ENCODE peak calls at places on chromosome 9, in seven cellular contexts. J, M, P, F, G, A and V are unnamed samples. For H3K4me1 and H3K27me3, the result is how much of the 10 kb centered on the place peaks cover.

GRCh38 chr9:95481000-95481399 is 35.8 kb downstream of the PTCH1 start:
- DNase-seq in J (no peak), M (no peak), P (no peak), F (no peak), G (no peak), A (no peak), V (no peak)

GRCh38 chr9:3437031-3437430 is 88.8 kb downstream of the RFX3 start:
- DNase-seq in J (no peak), M (no peak), P (no peak), F (no peak), G (no peak), A (no peak), V (no peak)

GRCh38 chr9:592225-592624 is 249.3 kb upstream of the DMRT1 start:
- DNase-seq in J (no peak), M (no peak), P (no peak), F (no peak), G (peak), A (no peak), V (no peak)

GRCh38 chr9:86792136-86792535 is 155.2 kb downstream of the GAS1 start:
- DNase-seq in J (no peak), M (peak), P (no peak), F (no peak), G (no peak), A (peak), V (no peak)

GRCh38 chr9:137422668-137423000 is 328 bp downstream of the EXD3 start:
- DNase-seq in J (peak), M (no peak), P (peak), F (no peak), G (peak), A (peak), V (no peak)

GRCh38 chr9:120711841-120712538 is 2.3 kb downstream of the MEGF9 start:
- DNase-seq in J (peak), M (no peak), P (no peak), F (no peak), G (no peak), A (peak), V (no peak)

GRCh38 chr9:89476546-89476945 is 21.4 kb downstream of the SEMA4D start:
- DNase-seq in J (no peak), M (no peak), P (no peak), F (no peak), G (no peak), A (no peak), V (no peak)

GRCh38 chr9:84823426-84824271 is 154.1 kb downstream of the NTRK2 start:
- DNase-seq in J (no peak), M (no peak), P (no peak), F (no peak), G (no peak), A (no peak), V (no peak)

GRCh38 chr9:128916204-128916603 is 4.6 kb upstream of the PHYHD1 start:
- DNase-seq in J (no peak), M (no peak), P (no peak), F (no peak), G (no peak), A (no peak), V (no peak)
- H3K4me1 ChIP-seq in J (under half), M (under half), P (under half), F (under half), G (under half), A (under half), V (under half)

GRCh38 chr9:83355024-83355444 is 183.2 kb downstream of the FRMD3 start:
- DNase-seq in J (peak), M (peak), P (no peak), F (no peak), G (peak), A (no peak), V (no peak)
- H2BK5ac ChIP-seq in J (no peak), M (no peak), P (no peak), F (no peak), G (no peak), A (no peak), V (no peak)

DNA sequence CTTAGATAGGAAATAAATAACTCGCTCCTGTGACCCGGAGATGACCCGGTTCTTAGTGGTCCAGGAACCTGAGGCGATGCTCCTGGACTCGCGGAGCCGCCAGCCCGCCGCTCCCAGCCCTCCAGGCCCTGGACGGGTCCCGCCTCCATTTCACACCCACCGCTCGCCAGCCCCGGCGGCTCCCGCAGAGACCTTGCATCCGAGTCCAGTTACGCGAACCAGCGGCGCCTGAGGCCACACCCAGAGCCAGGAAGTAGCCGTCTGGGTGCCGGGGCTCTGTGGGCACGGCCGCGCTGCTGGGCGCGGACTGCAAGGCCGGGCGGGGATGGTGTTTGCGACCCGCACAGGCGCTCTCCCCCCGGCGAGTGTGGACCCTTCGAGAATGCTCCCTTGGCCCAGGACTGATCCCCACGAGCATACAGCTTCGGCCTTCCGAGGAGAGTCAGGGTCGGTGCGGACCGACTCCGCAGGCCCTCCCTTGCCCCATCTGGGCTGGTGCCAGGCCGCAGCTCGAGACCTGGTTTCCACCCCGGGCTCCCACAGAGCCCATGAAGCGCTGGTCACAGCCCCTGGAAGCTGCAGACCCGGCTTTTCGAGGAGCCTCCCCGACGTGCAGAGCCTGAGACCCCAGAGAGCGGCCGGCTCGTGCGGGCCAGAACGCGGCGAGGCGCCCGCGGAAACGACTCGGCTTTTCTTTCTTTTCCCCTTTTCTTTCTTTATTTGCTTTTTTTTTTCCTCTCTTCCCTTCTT is 5.2 kb upstream of the BARX1 start:
- DNase-seq in J (no peak), M (no peak), P (peak), F (no peak), G (peak), A (peak), V (no peak)
- H3K27me3 ChIP-seq in J (half or more), M (half or more), P (half or more), F (half or more), G (half or more), A (half or more), V (half or more)

DNA sequence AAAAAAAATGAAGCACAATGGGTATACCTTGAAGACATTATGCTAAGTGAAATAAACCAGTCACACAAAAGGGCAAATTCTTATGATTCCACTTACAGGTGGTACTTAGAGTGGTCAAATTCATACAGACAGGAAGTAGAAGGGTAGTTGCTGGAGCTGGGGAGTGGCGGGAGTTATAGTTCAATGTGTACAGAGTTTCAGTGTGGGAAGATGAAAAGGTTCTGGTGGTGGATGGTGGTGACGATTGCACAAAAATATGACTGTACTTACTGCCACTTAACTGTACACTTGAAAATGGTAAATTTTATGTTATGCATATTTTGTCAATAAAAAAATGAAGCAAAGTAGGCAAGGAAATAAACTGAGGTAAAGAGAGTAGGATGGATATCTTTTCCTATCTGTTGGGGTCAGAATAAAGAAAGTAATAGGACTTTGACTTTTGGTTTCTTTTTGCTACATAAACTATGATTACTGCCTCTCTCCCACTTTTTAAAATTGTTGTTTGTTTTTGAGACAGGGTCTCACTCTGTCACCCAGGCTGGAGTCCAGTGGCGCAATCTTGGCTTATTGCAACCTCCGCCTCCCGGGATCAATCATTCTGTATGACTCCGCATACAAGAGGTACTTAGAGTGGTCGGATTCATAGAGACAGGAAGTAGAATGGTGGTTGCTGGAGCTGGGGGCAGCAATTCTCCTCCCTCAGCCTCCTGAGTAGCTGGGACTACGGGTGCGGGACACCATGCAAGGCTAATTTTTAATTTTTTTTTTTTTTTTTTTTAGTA is 4.0 kb upstream of the PSAT1 start:
- DNase-seq in J (no peak), M (no peak), P (no peak), F (no peak), G (no peak), A (no peak), V (no peak)
- H3K4me1 ChIP-seq in J (under half), M (under half), P (under half), F (under half), G (under half), A (under half), V (under half)

GRCh38 chr9:125513634-125514413 is 193.2 kb downstream of the MAPKAP1 start:
- DNase-seq in J (peak), M (peak), P (no peak), F (no peak), G (no peak), A (peak), V (no peak)

GRCh38 chr9:125515281-125515680 is 191.7 kb downstream of the MAPKAP1 start:
- DNase-seq in J (no peak), M (no peak), P (no peak), F (no peak), G (peak), A (no peak), V (no peak)

GRCh38 chr9:125511780-125512179 is 195.2 kb downstream of the MAPKAP1 start:
- DNase-seq in J (no peak), M (no peak), P (no peak), F (no peak), G (no peak), A (no peak), V (no peak)

GRCh38 chr9:125516381-125516960 is 190.5 kb downstream of the MAPKAP1 start:
- DNase-seq in J (no peak), M (no peak), P (no peak), F (no peak), G (peak), A (no peak), V (no peak)

DNA sequence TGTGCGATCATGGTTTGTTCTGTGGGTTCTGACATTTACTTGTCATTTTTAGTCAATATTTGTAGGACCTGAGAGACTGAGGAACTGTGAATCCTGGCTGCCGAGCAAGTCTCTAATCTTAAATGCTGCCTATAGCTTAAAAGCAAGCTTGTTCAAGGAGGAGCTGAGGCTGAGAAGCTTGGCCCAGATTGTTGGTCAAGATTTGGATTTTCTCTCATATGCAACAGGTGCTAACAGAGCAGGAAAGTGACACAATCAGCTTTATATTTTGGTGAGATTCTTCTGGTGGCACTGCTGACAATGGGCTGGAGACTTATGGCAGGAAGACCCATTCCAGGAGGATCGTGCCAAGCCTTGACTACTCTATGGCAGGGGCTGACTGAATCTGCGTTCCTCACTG is 192.5 kb downstream of the MAPKAP1 start:
- DNase-seq in J (no peak), M (no peak), P (no peak), F (no peak), G (no peak), A (no peak), V (no peak)
- H2BK5ac ChIP-seq in J (no peak), M (no peak), P (no peak), F (no peak), G (peak), A (no peak), V (no peak)

DNA sequence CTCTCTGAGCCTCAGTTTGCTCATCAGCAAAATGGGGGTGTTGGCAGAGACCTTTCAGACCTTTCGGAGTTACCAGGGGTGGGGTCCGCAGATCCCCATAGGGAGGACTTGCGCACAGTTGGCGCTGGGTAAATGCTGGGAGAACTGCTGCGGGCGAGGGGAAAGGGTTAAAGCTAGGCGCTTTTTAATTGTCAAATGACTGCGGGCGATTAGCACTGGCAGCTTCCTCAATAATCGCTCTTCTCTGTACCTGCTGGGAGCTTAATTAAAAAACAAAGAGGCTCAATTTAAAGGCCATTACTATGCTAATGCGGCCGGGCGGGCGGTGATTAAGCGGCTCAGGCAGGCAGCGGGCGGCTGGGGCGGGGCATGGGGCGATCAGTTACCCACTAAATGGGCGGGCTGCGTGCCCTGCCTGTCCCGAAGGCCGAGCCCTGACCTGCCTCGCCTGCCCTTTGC is 63.0 kb downstream of the LMX1B start:
- DNase-seq in J (no peak), M (no peak), P (peak), F (peak), G (peak), A (no peak), V (peak)
- H3K27me3 ChIP-seq in J (half or more), M (half or more), P (under half), F (under half), G (half or more), A (half or more), V (half or more)

DNA sequence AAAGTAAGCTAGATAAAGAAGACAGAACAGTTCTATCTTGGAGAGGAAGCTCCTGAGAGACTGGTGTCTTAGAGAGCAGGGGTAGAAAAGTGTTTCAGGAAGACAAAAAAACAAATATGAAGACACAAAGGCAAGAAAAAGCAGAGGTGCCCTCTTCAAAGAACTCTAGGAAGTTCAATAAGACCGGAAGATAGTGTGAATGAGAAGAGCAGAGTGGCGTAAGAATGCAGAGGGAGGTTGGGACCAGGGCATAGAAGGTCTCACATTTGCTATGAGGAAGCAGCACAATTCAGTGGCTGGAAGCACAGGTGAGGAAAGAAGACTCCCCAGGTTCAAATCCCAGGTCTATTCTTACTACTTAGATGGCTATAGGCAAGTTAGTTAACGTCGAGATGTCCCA is 22.6 kb downstream of the TMEM245 start:
- DNase-seq in J (no peak), M (no peak), P (no peak), F (no peak), G (no peak), A (no peak), V (no peak)
- H3K4me1 ChIP-seq in J (under half), M (under half), P (under half), F (under half), G (under half), A (under half), V (under half)

GRCh38 chr9:35882996-35883395 is 12.8 kb upstream of the OR13J1 start:
- DNase-seq in J (peak), M (peak), P (no peak), F (no peak), G (no peak), A (no peak), V (no peak)
- H2BK5ac ChIP-seq in J (no peak), M (no peak), P (no peak), F (no peak), G (no peak), A (no peak), V (no peak)